ENCODE peak calls at places on chromosome 20, in six cellular contexts. B, I, V, A, D and Z are unnamed samples.
A peak's percentile ranks its signal among the peaks of the same experiment; 100 is the strongest.

GRCh38 chr20:8853805-8854338 is 215.0 kb upstream of the PLCB4 start:
- DNase-seq in B (peak; percentile 84), I (peak; percentile 60), A (peak; percentile 89), V (peak; percentile 25), D (peak; percentile 23), Z (no peak)

GRCh38 chr20:1299522-1299921 is 29.4 kb downstream of the SDCBP2 start:
- DNase-seq in I (no peak), B (no peak), V (no peak), D (peak; percentile 37), A (no peak), Z (no peak)

GRCh38 chr20:37007898-37008649 is 56.6 kb upstream of the SAMHD1 start:
- DNase-seq in I (no peak), A (peak; percentile 40), V (no peak), B (peak; percentile 56), D (no peak), Z (no peak)

GRCh38 chr20:32780749-32781402 is 18.7 kb downstream of the DNMT3B start:
- DNase-seq in V (no peak), I (no peak), B (no peak), A (no peak), D (no peak), Z (no peak)

GRCh38 chr20:62574612-62574993 is 67.7 kb upstream of the SLCO4A1 start:
- DNase-seq in B (no peak), V (no peak), I (no peak), A (no peak), D (no peak), Z (no peak)

GRCh38 chr20:13082366-13082765 is 73.6 kb downstream of the SPTLC3 start:
- DNase-seq in A (no peak), B (no peak), D (no peak), V (no peak), I (no peak), Z (no peak)

GRCh38 chr20:36339646-36340592 is 33.8 kb downstream of the DLGAP4 start:
- DNase-seq in D (no peak), A (no peak), B (no peak), I (no peak), V (no peak), Z (peak; percentile 22)

GRCh38 chr20:47774081-47774777 is 11.1 kb downstream of the SULF2 start:
- DNase-seq in D (no peak), I (no peak), A (no peak), B (no peak), V (peak; percentile 43), Z (no peak)

GRCh38 chr20:44910690-44911262 is 916 bp downstream of the PABPC1L start:
- DNase-seq in V (no peak), D (no peak), I (no peak), B (no peak), A (peak; percentile 41), Z (no peak)

GRCh38 chr20:47713163-47713562 is 72.1 kb downstream of the SULF2 start:
- DNase-seq in B (no peak), I (no peak), A (peak; percentile 44), D (no peak), V (no peak), Z (no peak)

GRCh38 chr20:41316602-41317535 is 662 bp downstream of the ZHX3 start:
- DNase-seq in D (peak; percentile 83), V (peak; percentile 82), I (peak; percentile 85), B (peak; percentile 93), A (peak; percentile 58), Z (peak; percentile 81)

GRCh38 chr20:12358006-12358654 is 440.4 kb downstream of the BTBD3 start:
- DNase-seq in D (no peak), I (no peak), V (no peak), B (no peak), A (no peak), Z (no peak)

GRCh38 chr20:10247440-10247839 is 28.8 kb downstream of the SNAP25 start:
- DNase-seq in A (no peak), D (no peak), V (no peak), I (no peak), B (peak; percentile 39), Z (no peak)

GRCh38 chr20:32674362-32674789 is 635 bp upstream of the C20orf203 start:
- DNase-seq in A (peak; percentile 64), D (peak; percentile 66), B (peak; percentile 50), V (no peak), I (peak; percentile 27), Z (peak; percentile 69)

GRCh38 chr20:37251836-37252477 is 9.7 kb downstream of the GHRH start:
- DNase-seq in V (no peak), B (no peak), D (no peak), A (no peak), I (no peak), Z (no peak)

GRCh38 chr20:47917549-47918070 is 132.3 kb upstream of the SULF2 start:
- DNase-seq in V (no peak), D (no peak), B (no peak), A (no peak), I (no peak), Z (no peak)

GRCh38 chr20:45034436-45034835 is 66.5 kb downstream of the KCNS1 start:
- DNase-seq in D (no peak), A (no peak), B (no peak), V (no peak), I (no peak), Z (no peak)

GRCh38 chr20:36162272-36162966 is 7.9 kb downstream of the EPB41L1 start:
- DNase-seq in D (no peak), A (no peak), B (peak; percentile 15), I (no peak), V (no peak), Z (peak; percentile 77)

GRCh38 chr20:63626424-63627128 is at the start of gene GMEB2:
- DNase-seq in V (peak; percentile 72), I (peak; percentile 54), D (peak; percentile 80), A (peak; percentile 69), B (no peak), Z (peak; percentile 77)

GRCh38 chr20:13220857-13221297 is at the start of gene ISM1:
- DNase-seq in A (no peak), I (no peak), V (no peak), B (no peak), D (no peak), Z (no peak)

GRCh38 chr20:32368930-32369329 is 10.8 kb downstream of the ASXL1 start:
- DNase-seq in V (no peak), I (no peak), A (no peak), B (peak; percentile 73), D (no peak), Z (no peak)

GRCh38 chr20:37346526-37347346 is 796 bp downstream of the SRC start:
- DNase-seq in D (no peak), A (no peak), B (no peak), V (no peak), I (no peak), Z (no peak)

GRCh38 chr20:36368400-36368799 is 62.3 kb downstream of the DLGAP4 start:
- DNase-seq in B (no peak), V (no peak), D (no peak), A (no peak), I (no peak), Z (no peak)

GRCh38 chr20:17963114-17963897 is 5.3 kb downstream of the SNX5 start:
- DNase-seq in V (no peak), A (no peak), I (no peak), D (no peak), B (no peak), Z (no peak)

GRCh38 chr20:33650753-33651561 is 11.2 kb upstream of the C20orf144 start:
- DNase-seq in D (no peak), I (no peak), A (no peak), B (no peak), V (no peak), Z (no peak)

GRCh38 chr20:21315138-21315537 is 12.0 kb downstream of the XRN2 start:
- DNase-seq in B (peak; percentile 78), V (no peak), D (no peak), I (no peak), A (no peak), Z (peak; percentile 83)

GRCh38 chr20:44388466-44389023 is 33.0 kb downstream of the HNF4A start:
- DNase-seq in B (peak; percentile 59), D (peak; percentile 68), I (peak; percentile 75), A (no peak), V (peak; percentile 23), Z (peak; percentile 48)

GRCh38 chr20:6707231-6707870 is 60.1 kb upstream of the BMP2 start:
- DNase-seq in V (no peak), A (no peak), I (no peak), B (no peak), D (no peak), Z (no peak)

GRCh38 chr20:6705920-6706500 is 61.5 kb upstream of the BMP2 start:
- DNase-seq in A (no peak), D (no peak), V (no peak), B (no peak), I (no peak), Z (no peak)

GRCh38 chr20:6705106-6705766 is 62.2 kb upstream of the BMP2 start:
- DNase-seq in I (no peak), V (no peak), B (no peak), A (no peak), D (no peak), Z (no peak)

GRCh38 chr20:6709865-6710595 is 57.5 kb upstream of the BMP2 start:
- DNase-seq in A (peak; percentile 24), V (no peak), B (peak; percentile 54), I (no peak), D (no peak), Z (no peak)

GRCh38 chr20:6708010-6708409 is 59.5 kb upstream of the BMP2 start:
- DNase-seq in A (no peak), I (peak; percentile 50), B (peak; percentile 84), D (no peak), V (no peak), Z (no peak)
- TF ChIP-seq POLR2A in A (no peak), I (no peak), B (no peak), D (no peak), V (no peak), Z (no peak)

GRCh38 chr20:50512323-50512722 is 2.1 kb downstream of the PTPN1 start:
- DNase-seq in B (no peak), A (no peak), D (no peak), V (no peak), I (no peak), Z (no peak)
- TF ChIP-seq POLR2A in B (no peak), A (no peak), D (no peak), V (no peak), I (no peak), Z (no peak)

DNA sequence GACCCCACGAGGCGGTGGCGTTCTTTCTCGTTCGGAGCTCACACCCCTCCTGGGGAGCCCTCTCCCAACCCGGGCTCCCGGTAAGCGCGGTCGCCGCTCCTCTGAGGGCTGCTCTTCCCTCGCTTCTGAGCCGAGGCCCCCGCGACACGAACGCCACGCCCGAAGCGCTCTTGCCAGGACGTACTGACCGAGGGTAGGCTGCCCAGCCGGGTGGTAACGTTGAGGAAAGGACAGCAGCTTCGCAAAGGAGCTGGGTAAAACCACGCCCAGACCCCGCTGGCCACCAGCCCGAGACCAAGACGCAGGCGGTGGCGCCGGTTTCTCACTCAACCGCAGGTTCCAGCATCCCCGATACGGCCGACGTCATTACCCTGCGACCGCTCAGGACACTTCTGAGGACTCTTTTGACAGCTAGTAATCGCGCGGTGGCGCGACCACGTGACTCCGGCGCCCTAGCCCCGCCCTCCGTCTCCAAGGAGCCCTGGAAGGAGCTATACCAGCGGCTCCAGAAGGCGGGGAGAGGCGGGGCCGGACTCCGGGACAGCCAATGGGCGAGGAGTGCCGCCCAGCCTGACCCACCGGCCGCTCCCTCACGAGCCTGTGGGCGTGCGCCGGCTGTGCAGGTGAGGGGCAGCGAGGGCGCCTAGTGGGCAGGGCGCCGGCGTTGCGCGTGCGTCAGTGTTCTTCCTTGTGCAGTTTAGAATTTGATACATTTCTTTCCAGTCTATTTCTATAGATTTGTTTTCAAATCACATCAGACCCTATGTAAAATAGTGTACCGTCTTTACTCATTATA is 4.0 kb upstream of the GZF1 start:
- DNase-seq in I (peak; percentile 100), D (peak; percentile 86), B (peak; percentile 99), A (peak; percentile 98), V (peak; percentile 100), Z (peak; percentile 100)
- TF ChIP-seq POLR2A in I (peak; percentile 84), D (peak; percentile 88), B (peak; percentile 91), A (peak; percentile 85), V (peak; percentile 58), Z (peak; percentile 95)

GRCh38 chr20:46137816-46138215 is 19.7 kb downstream of the CD40 start:
- DNase-seq in V (no peak), D (no peak), B (no peak), A (no peak), I (no peak), Z (no peak)
- TF ChIP-seq POLR2A in V (no peak), D (no peak), B (no peak), A (no peak), I (no peak), Z (no peak)